ENCODE peak calls at places on chromosomes 2 and 18, in ten cellular contexts. U is Peyer's patch; A is mesendoderm; N is naive thymus-derived CD4-positive, alpha-beta T cell; F is sigmoid colon; Q is right cardiac atrium; K is fibroblast of pulmonary artery; Z is HCT116; M is tibial artery; C is fibroblast of mammary gland. E is an unnamed sample.

GRCh38 chr2:233867993-233868532 is at the start of gene MSL3B:
- DNase-seq in A (peak), U (no peak), M (no peak), N (peak), F (no peak), K (peak), Q (no peak), Z (peak), C (peak), E (peak)

GRCh38 chr2:38676681-38677080 is 10.8 kb downstream of the GALM start:
- DNase-seq in N (no peak), Q (no peak), F (no peak), C (no peak), A (no peak), U (no peak), M (no peak), Z (no peak), K (no peak), E (no peak)

GRCh38 chr2:30113617-30114293 is 33.1 kb upstream of the YPEL5 start:
- DNase-seq in F (no peak), Q (no peak), C (peak), A (peak), K (peak), M (no peak), Z (no peak), N (no peak), U (no peak), E (no peak)

GRCh38 chr2:163171786-163172549 is 333.4 kb upstream of the KCNH7 start:
- DNase-seq in K (peak), F (no peak), Q (no peak), A (peak), N (no peak), U (no peak), M (no peak), Z (no peak), C (peak), E (no peak)

GRCh38 chr2:226905718-226906438 is 70.0 kb downstream of the RHBDD1 start:
- DNase-seq in N (no peak), Z (no peak), M (no peak), C (no peak), U (peak), Q (no peak), F (no peak), K (no peak), A (no peak), E (peak)

GRCh38 chr2:53234548-53234903 is 533.1 kb upstream of the CHAC2 start:
- DNase-seq in C (peak), K (no peak), U (no peak), Q (no peak), Z (no peak), M (no peak), A (peak), F (no peak), N (no peak), E (no peak)

GRCh38 chr18:60130289-60130688 is 230.5 kb downstream of the PMAIP1 start:
- DNase-seq in Q (no peak), K (no peak), C (no peak), A (no peak), M (no peak), F (no peak), N (no peak), U (no peak), Z (no peak), E (no peak)

GRCh38 chr2:240933048-240933965 is 27.2 kb downstream of the CROCC2 start:
- DNase-seq in Z (no peak), Q (peak), A (no peak), N (no peak), U (no peak), M (peak), K (no peak), F (peak), C (no peak), E (no peak)

GRCh38 chr2:52416340-52416739 is 1351.3 kb upstream of the CHAC2 start:
- DNase-seq in K (peak), A (peak), Z (peak), Q (no peak), F (no peak), N (no peak), U (no peak), M (no peak), C (no peak), E (peak)

GRCh38 chr2:239293450-239294430 is 107.1 kb downstream of the HDAC4 start:
- DNase-seq in K (no peak), M (peak), U (no peak), Z (no peak), Q (peak), F (peak), A (no peak), N (no peak), C (no peak), E (no peak)

GRCh38 chr18:54117853-54118773 is 106.4 kb downstream of the MBD2 start:
- DNase-seq in C (no peak), M (no peak), F (no peak), Q (no peak), Z (no peak), A (peak), U (no peak), K (peak), N (no peak), E (no peak)

GRCh38 chr18:58408665-58409064 is 220.2 kb downstream of the ALPK2 start:
- DNase-seq in M (no peak), K (no peak), C (no peak), U (no peak), A (no peak), N (no peak), Z (no peak), F (no peak), Q (no peak), E (no peak)

GRCh38 chr2:109195193-109196045 is 66.4 kb downstream of the SH3RF3 start:
- DNase-seq in K (no peak), C (no peak), A (peak), M (peak), F (peak), N (no peak), Z (no peak), U (no peak), Q (peak), E (no peak)

GRCh38 chr18:11975721-11976120 is 5.6 kb upstream of the IMPA2 start:
- DNase-seq in C (no peak), A (no peak), F (no peak), M (no peak), N (no peak), Q (no peak), Z (no peak), K (no peak), U (no peak), E (no peak)

GRCh38 chr18:13268746-13269285 is 50.3 kb downstream of the LDLRAD4 start:
- DNase-seq in M (no peak), N (no peak), K (no peak), C (no peak), U (no peak), Q (no peak), Z (no peak), A (no peak), F (no peak), E (no peak)

GRCh38 chr2:216503697-216504375 is 5.2 kb downstream of the RPL37A start:
- DNase-seq in U (no peak), N (no peak), C (no peak), A (no peak), K (no peak), Q (no peak), M (no peak), F (no peak), Z (no peak), E (no peak)

GRCh38 chr2:180240774-180241173 is 233.7 kb upstream of the CWC22 start:
- DNase-seq in Z (peak), F (no peak), A (peak), N (no peak), C (peak), K (peak), M (no peak), U (no peak), Q (no peak), E (no peak)

GRCh38 chr18:58180738-58181353 is 136.8 kb downstream of the NEDD4L start:
- DNase-seq in N (peak), F (no peak), M (no peak), A (peak), U (peak), Q (no peak), K (peak), Z (no peak), C (peak), E (peak)

GRCh38 chr18:58993260-58993659 is 128.6 kb downstream of the ZNF532 start:
- DNase-seq in A (no peak), Q (no peak), M (no peak), Z (no peak), K (peak), N (no peak), U (no peak), C (peak), F (no peak), E (no peak)

GRCh38 chr2:120722603-120723421 is 12.9 kb upstream of the GLI2 start:
- DNase-seq in C (peak), M (peak), F (no peak), U (no peak), A (peak), K (peak), Q (no peak), N (no peak), Z (no peak), E (no peak)

GRCh38 chr2:73013941-73014340 is 57.6 kb downstream of the SFXN5 start:
- DNase-seq in F (no peak), N (no peak), K (peak), Z (no peak), A (no peak), U (no peak), M (no peak), Q (no peak), C (peak), E (no peak)

GRCh38 chr2:220708366-220708765 is 863.7 kb downstream of the EPHA4 start:
- DNase-seq in F (no peak), N (no peak), K (peak), U (no peak), Z (no peak), Q (no peak), C (peak), M (no peak), A (no peak), E (no peak)

DNA sequence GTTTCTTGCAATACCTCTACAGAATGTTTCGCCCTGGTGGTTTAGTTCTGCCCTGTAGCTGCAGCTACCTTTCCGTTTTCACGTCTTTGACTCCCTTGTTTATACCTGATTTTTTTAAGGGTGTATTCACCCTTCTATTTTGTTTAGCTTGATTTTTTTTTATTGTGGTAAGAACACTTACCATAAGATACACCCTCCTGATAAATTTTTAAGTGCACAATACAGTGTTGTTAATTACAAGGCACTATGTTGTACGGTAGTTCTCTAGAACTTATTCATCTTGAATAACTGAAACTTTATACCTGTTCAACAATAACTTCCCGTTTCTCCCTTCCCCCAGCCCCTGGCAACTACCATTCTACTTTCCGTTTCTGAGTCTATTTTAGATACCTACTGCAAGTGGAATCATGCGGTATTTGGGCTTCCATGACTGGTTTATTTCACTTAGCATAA is 48.9 kb upstream of the NABP1 start:
- DNase-seq in M (no peak), N (peak), A (no peak), F (no peak), U (peak), K (no peak), C (no peak), Z (no peak), Q (no peak), E (no peak)
- H3K4me3 ChIP-seq in M (no peak), N (no peak), A (no peak), F (no peak), U (no peak), K (no peak), C (no peak), Z (no peak), Q (no peak), E (no peak)

GRCh38 chr2:237118731-237119130 is 33.0 kb downstream of the COPS8 start:
- DNase-seq in M (no peak), C (peak), N (no peak), K (no peak), U (no peak), Z (no peak), A (no peak), Q (no peak), F (no peak), E (no peak)

GRCh38 chr2:237125967-237126366 is 40.3 kb downstream of the COPS8 start:
- DNase-seq in Q (no peak), A (no peak), Z (no peak), K (no peak), U (no peak), N (no peak), F (no peak), C (no peak), M (no peak), E (no peak)

GRCh38 chr2:237120956-237121720 is 35.4 kb downstream of the COPS8 start:
- DNase-seq in C (peak), M (no peak), Q (no peak), A (no peak), F (no peak), K (no peak), N (no peak), U (no peak), Z (no peak), E (no peak)

GRCh38 chr2:237124820-237125219 is 39.1 kb downstream of the COPS8 start:
- DNase-seq in K (no peak), M (no peak), Z (no peak), Q (no peak), N (no peak), F (no peak), A (no peak), U (no peak), C (no peak), E (no peak)

DNA sequence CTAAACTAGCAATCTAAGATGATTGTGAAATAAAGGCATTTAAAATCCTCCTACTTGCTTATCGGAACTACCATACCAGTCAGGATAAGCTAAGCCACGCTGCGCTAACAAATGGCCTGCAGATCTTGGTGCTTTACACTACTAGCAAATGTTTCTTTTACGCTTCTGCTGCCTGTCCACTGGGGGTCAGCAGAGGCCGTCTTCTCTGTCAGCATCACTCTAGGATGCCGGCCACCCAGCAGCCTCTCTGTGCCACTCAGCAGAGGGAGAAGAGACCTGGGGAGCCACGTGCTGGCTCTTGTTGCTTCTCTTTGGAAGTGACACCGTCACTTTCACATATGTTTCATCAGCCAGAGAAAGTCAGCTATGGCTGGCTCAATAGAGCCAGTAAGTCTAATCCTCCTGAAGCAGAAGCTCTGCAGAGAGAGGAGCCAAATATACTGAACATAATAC is 36.6 kb downstream of the COPS8 start:
- DNase-seq in Z (peak), Q (peak), C (peak), K (peak), N (peak), U (no peak), M (peak), A (peak), F (peak), E (peak)
- H3K4me3 ChIP-seq in Z (no peak), Q (no peak), C (no peak), K (no peak), N (no peak), U (no peak), M (no peak), A (no peak), F (no peak), E (no peak)

GRCh38 chr2:130374587-130375290 is 18.9 kb downstream of the PTPN18 start:
- DNase-seq in Z (no peak), U (no peak), A (peak), M (no peak), F (peak), N (no peak), K (peak), Q (no peak), C (peak), E (no peak)
- H3K4me3 ChIP-seq in Z (no peak), U (no peak), A (no peak), M (no peak), F (no peak), N (no peak), K (peak), Q (no peak), C (no peak), E (no peak)

GRCh38 chr18:6728809-6729246 is 688 bp upstream of the ARHGAP28 start:
- DNase-seq in N (no peak), Q (no peak), M (no peak), Z (no peak), U (no peak), K (no peak), F (no peak), C (no peak), A (no peak), E (no peak)

GRCh38 chr18:6729247-6730091 is at the start of gene ARHGAP28:
- DNase-seq in M (peak), Q (peak), F (peak), Z (no peak), U (peak), C (peak), K (peak), A (peak), N (no peak), E (peak)

GRCh38 chr18:6732952-6733351 is 3.4 kb downstream of the ARHGAP28 start:
- DNase-seq in Q (no peak), N (no peak), C (no peak), F (no peak), Z (no peak), U (no peak), A (peak), K (no peak), M (no peak), E (no peak)

GRCh38 chr18:6728318-6728717 is 1.2 kb upstream of the ARHGAP28 start:
- DNase-seq in F (no peak), C (no peak), N (no peak), Z (no peak), K (no peak), A (no peak), M (no peak), Q (no peak), U (no peak), E (no peak)

DNA sequence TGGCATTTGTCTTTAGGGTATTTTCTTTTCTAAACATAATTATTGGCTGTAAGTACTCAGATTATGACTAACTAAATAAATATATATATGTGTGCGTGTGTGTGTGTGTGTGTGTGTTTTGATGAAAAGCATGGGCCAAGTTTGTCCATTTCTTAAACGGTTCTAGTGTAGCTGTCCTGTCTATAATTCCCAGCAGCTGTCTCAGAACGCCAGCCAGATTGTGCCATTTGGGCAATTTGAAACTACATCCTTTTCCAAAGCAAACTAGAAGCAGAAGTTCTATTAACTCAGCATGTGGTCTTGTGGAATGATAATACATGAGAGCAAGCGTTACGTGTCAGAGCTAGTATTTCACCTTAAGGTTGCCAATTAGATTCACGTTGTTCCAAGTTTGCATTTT is 1.7 kb downstream of the ARHGAP28 start:
- DNase-seq in C (peak), A (peak), Z (no peak), Q (no peak), N (no peak), F (no peak), U (no peak), K (peak), M (no peak), E (no peak)
- H3K4me3 ChIP-seq in C (no peak), A (no peak), Z (no peak), Q (no peak), N (no peak), F (no peak), U (no peak), K (no peak), M (no peak), E (no peak)

GRCh38 chr2:7432426-7432825 is 515.2 kb downstream of the RNF144A start:
- DNase-seq in K (no peak), F (no peak), U (no peak), Q (no peak), A (no peak), N (no peak), Z (no peak), M (no peak), C (no peak), E (no peak)

GRCh38 chr2:7429733-7430132 is 512.5 kb downstream of the RNF144A start:
- DNase-seq in U (no peak), F (no peak), A (peak), Q (no peak), N (no peak), Z (no peak), C (no peak), K (no peak), M (no peak), E (no peak)

GRCh38 chr2:7428444-7429204 is 511.4 kb downstream of the RNF144A start:
- DNase-seq in Q (no peak), C (no peak), U (no peak), A (no peak), F (no peak), K (no peak), N (no peak), Z (no peak), M (no peak), E (no peak)

GRCh38 chr2:7430421-7430868 is 513.2 kb downstream of the RNF144A start:
- DNase-seq in Z (no peak), N (no peak), M (no peak), A (peak), Q (no peak), C (no peak), F (no peak), K (no peak), U (no peak), E (no peak)

GRCh38 chr2:7430869-7431641 is 513.8 kb downstream of the RNF144A start:
- DNase-seq in U (peak), F (no peak), Q (peak), A (peak), K (no peak), M (peak), N (no peak), Z (no peak), C (no peak), E (no peak)
- H3K4me3 ChIP-seq in U (peak), F (peak), Q (peak), A (peak), K (no peak), M (peak), N (peak), Z (no peak), C (no peak), E (no peak)

DNA sequence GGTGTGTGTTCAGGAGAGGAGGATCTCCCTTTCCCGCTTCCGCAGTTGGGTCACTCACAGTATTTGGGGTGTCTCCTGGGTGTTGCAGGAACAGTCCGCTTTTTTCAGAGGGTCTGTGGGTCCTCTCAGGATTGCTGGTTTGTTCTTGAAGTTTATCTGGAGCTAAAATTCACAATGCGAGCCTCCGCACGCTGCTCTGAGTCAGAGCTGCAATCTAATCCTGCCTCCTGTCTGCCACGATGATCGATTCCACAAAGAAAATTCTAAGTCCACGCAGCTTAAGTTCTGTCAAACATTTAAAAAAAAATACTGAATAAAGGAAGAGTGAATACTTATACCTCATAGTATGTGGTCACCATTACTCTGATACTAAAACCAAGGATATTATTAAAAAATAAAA is 76.5 kb downstream of the RAD51AP2 start:
- DNase-seq in F (no peak), Z (no peak), K (no peak), A (peak), N (no peak), M (no peak), U (no peak), Q (no peak), C (no peak), E (no peak)
- H3K4me3 ChIP-seq in F (no peak), Z (no peak), K (no peak), A (no peak), N (no peak), M (no peak), U (no peak), Q (no peak), C (no peak), E (no peak)

DNA sequence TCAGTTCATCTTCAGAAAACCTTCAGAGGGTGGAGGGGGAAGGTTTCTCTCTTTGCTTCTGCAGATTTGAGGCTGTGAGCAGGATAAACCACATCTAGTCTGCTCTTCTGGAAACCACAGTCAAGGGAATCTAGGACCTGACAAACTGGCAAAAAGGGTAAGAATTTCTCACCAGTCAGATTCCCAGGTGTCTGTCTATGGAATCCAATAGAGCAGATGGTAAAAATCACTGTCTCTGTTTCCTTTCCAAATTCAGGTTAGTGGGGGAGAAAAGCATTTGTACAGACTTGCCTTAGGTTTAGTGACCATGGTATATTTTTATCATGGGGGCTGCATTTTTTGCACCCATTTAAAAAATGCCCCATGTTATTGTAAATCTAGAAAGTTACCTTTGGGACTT is 62.2 kb upstream of the POLE4 start:
- DNase-seq in M (no peak), Z (no peak), A (peak), C (no peak), F (no peak), Q (no peak), N (no peak), U (no peak), K (no peak), E (no peak)
- H3K4me3 ChIP-seq in M (no peak), Z (no peak), A (no peak), C (no peak), F (no peak), Q (no peak), N (no peak), U (no peak), K (no peak), E (no peak)

E was measured in Jurkat, Clone E6-1.